ENCODE peak calls at places on chromosomes 13 and 19, in four cellular contexts. G is neural progenitor cell, Z is mammary epithelial cell, F is fibroblast of lung. A is an unnamed sample.

GRCh38 chr13:76148374-76148773 is 512.2 kb downstream of the LMO7 start:
- DNase-seq in G (no peak), F (no peak), Z (no peak), A (no peak)

GRCh38 chr13:110642291-110642981 is 27.1 kb downstream of the NAXD start:
- DNase-seq in F (no peak), Z (no peak), G (no peak), A (no peak)

GRCh38 chr19:30830875-30831274 is 458.7 kb downstream of the ZNF536 start:
- DNase-seq in F (no peak), G (no peak), Z (no peak), A (no peak)

GRCh38 chr13:43874512-43875092 is 4.9 kb downstream of the CCDC122 start:
- DNase-seq in Z (no peak), F (peak; percentile 16), G (no peak), A (no peak)

GRCh38 chr13:63279136-63279535 is 1863.5 kb upstream of the PCDH20 start:
- DNase-seq in Z (no peak), F (no peak), G (no peak), A (no peak)

GRCh38 chr13:43258771-43259170 is 235.4 kb downstream of the DNAJC15 start:
- DNase-seq in F (no peak), G (no peak), Z (peak; percentile 26), A (no peak)

GRCh38 chr13:79966502-79966901 is 374.4 kb downstream of the SPRY2 start:
- DNase-seq in F (no peak), G (no peak), Z (peak; percentile 37), A (no peak)

GRCh38 chr13:24670927-24671326 is 9.3 kb upstream of the ATP12A start:
- DNase-seq in Z (no peak), G (peak; percentile 77), F (peak; percentile 20), A (no peak)

GRCh38 chr19:50925734-50926133 is 14.5 kb upstream of the KLK4 start:
- DNase-seq in G (no peak), Z (peak; percentile 80), F (no peak), A (no peak)

GRCh38 chr13:97120976-97121375 is 101.2 kb upstream of the MBNL2 start:
- DNase-seq in F (no peak), G (no peak), Z (peak; percentile 33), A (no peak)

GRCh38 chr19:18506101-18506534 is 15.8 kb downstream of the ELL start:
- DNase-seq in G (no peak), F (no peak), Z (no peak), A (no peak)

GRCh38 chr19:44700547-44700946 is 1.6 kb downstream of the CEACAM16 start:
- DNase-seq in G (no peak), Z (no peak), F (no peak), A (no peak)

GRCh38 chr13:72137782-72138181 is 270.8 kb upstream of the DACH1 start:
- DNase-seq in G (no peak), F (no peak), Z (no peak), A (peak; percentile 34)

GRCh38 chr13:50845211-50845610 is 1.7 kb upstream of the DLEU7 start:
- DNase-seq in Z (no peak), G (no peak), F (peak; percentile 36), A (no peak)

GRCh38 chr19:19320362-19321142 is at the start of the genes MAU2 and SUGP1:
- DNase-seq in G (peak; percentile 96), F (peak; percentile 86), Z (peak; percentile 90), A (peak; percentile 92)

GRCh38 chr19:33196446-33197193 is 2.5 kb downstream of the LRP3 start:
- DNase-seq in Z (no peak), F (no peak), G (no peak), A (no peak)

GRCh38 chr19:37905936-37906867 is at the start of gene WDR87:
- DNase-seq in F (peak; percentile 24), Z (peak; percentile 31), G (peak; percentile 96), A (no peak)

GRCh38 chr19:21566073-21566472 is 60.7 kb downstream of the ZNF429 start:
- DNase-seq in F (no peak), Z (no peak), G (no peak), A (no peak)

GRCh38 chr19:21571316-21571715 is 65.9 kb downstream of the ZNF429 start:
- DNase-seq in F (no peak), Z (no peak), G (no peak), A (no peak)

GRCh38 chr19:21568816-21569496 is 63.6 kb downstream of the ZNF429 start:
- DNase-seq in F (peak; percentile 92), G (no peak), Z (no peak), A (peak; percentile 79)

GRCh38 chr19:21574607-21575006 is 69.2 kb downstream of the ZNF429 start:
- DNase-seq in F (no peak), Z (no peak), G (no peak), A (no peak)

GRCh38 chr19:21569497-21569870 is 64.1 kb downstream of the ZNF429 start:
- DNase-seq in F (peak; percentile 60), Z (no peak), G (no peak), A (no peak)
- H3K4me3 ChIP-seq in F (no peak overlapping the region), Z (no peak overlapping the region), G (no peak overlapping the region), A (no peak overlapping the region)

GRCh38 chr13:112970552-112971287 is 1.7 kb downstream of the MCF2L start:
- DNase-seq in Z (no peak), G (no peak), F (no peak), A (no peak)

GRCh38 chr13:112971288-112971643 is 2.3 kb downstream of the MCF2L start:
- DNase-seq in F (no peak), Z (no peak), G (no peak), A (no peak)

GRCh38 chr13:112968910-112969691 is at the start of gene MCF2L:
- DNase-seq in G (peak; percentile 68), Z (no peak), F (peak; percentile 25), A (no peak)

GRCh38 chr13:112968380-112968909 is 569 bp upstream of the MCF2L start:
- DNase-seq in F (no peak), Z (no peak), G (peak; percentile 43), A (no peak)

DNA sequence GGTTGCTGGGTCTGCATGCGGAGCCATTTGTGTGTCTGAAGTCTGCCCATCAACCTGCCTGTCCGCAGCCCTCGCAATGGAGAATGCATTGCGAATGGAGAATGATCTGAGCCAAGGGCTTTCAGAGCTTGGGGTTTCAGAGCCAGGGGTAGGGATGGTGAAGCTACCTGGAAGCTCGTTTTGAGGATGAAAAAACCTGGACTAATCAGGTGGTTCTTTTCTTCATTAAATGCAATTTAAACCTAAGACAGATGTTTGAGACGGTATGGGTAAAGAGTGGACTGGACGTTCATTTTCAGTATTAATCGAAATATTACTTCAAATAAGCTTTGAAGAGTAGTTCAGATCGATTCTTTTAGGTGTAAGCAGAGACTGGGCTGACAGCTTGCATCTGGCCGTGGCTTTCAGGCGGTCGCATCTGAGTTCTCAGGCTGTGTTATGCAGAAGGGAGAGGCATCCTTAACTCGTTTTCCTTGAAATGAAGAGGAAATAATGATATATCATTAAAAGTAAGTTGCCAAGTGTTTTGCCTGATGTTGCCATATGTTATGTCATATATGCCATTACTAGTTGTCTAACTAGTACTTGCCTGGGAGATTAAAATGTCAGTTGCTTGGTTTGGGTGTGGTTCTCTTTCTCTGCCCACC is 801 bp downstream of the MCF2L start:
- DNase-seq in Z (no peak), G (no peak), F (no peak), A (no peak)
- H3K4me3 ChIP-seq in Z (no peak overlapping the region), G (peak overlapping the region; percentile 72), F (no peak overlapping the region), A (peak overlapping the region; percentile 67)

GRCh38 chr19:10419200-10419645 is 1.1 kb upstream of the PDE4A start:
- DNase-seq in G (peak; percentile 62), F (peak; percentile 39), Z (no peak), A (no peak)
- H3K4me3 ChIP-seq in G (peak overlapping the region; percentile 59), F (peak overlapping the region; percentile 42), Z (no peak overlapping the region), A (no peak overlapping the region)

DNA sequence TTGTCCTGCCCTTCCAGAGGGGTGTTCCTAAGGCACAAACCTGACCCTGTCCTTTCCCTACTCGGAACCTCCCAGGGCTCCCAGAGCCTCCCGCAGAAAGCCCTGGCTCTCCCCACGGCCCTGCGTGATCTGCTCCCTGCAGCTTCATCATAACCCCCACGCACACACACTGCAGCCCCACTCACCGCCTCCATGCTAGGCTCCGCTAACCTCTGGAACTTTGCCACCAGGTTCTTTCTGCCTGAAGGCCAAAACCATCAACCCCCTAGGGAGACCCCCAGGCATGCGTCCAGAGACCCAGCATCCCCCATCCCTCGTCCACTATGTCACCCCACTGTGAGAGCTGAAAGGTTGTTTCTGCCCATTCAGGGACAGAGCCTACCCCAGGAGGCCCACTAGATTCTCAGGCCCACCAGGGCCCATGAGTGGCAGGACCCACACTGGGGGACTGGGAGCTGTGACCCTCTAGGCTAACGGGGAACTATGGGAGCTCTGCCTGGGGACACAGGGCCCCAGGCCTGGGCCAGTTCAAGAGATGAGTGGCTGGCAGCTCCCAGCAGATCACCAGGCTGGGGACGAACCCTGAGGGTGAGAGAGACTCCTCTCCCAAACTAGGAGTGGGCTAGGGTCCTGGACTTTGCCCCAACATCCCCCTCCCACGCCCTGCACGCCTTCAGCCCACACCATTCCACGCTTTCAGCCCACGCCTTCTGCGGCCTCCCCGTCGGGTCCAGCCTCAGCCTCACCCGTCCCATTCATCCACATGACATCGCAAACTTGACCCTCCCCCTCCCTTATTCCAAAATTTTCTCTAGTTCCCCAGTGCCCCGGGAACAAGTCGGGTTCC is 33.2 kb upstream of the PNMA8B start:
- DNase-seq in G (no peak), Z (no peak), F (no peak), A (no peak)
- H3K4me3 ChIP-seq in G (no peak overlapping the region), Z (no peak overlapping the region), F (no peak overlapping the region), A (no peak overlapping the region)

GRCh38 chr19:40423227-40423566 is 2.6 kb downstream of the SERTAD1 start:
- DNase-seq in Z (no peak), F (no peak), G (no peak), A (no peak)

GRCh38 chr19:40425450-40426287 is at the start of gene SERTAD1:
- DNase-seq in Z (peak; percentile 99), F (peak; percentile 98), G (peak; percentile 100), A (peak; percentile 96)

GRCh38 chr19:40422428-40423226 is 3.2 kb downstream of the SERTAD1 start:
- DNase-seq in Z (no peak), F (no peak), G (no peak), A (no peak)

GRCh38 chr19:40424637-40425449 is 949 bp downstream of the SERTAD1 start:
- DNase-seq in G (peak; percentile 50), F (peak; percentile 23), Z (no peak), A (no peak)

GRCh38 chr19:40423938-40424337 is 1.9 kb downstream of the SERTAD1 start:
- DNase-seq in G (no peak), Z (no peak), F (no peak), A (no peak)
- H3K4me3 ChIP-seq in G (no peak overlapping the region), Z (peak overlapping the region; percentile 83), F (peak overlapping the region; percentile 99), A (no peak overlapping the region)

GRCh38 chr19:42076375-42076944 is 494 bp downstream of the ZNF574 start:
- DNase-seq in Z (no peak), F (no peak), G (no peak), A (no peak)
- H3K4me3 ChIP-seq in Z (peak overlapping the region; percentile 83), F (peak overlapping the region; percentile 67), G (peak overlapping the region; percentile 76), A (peak overlapping the region; percentile 84)

DNA sequence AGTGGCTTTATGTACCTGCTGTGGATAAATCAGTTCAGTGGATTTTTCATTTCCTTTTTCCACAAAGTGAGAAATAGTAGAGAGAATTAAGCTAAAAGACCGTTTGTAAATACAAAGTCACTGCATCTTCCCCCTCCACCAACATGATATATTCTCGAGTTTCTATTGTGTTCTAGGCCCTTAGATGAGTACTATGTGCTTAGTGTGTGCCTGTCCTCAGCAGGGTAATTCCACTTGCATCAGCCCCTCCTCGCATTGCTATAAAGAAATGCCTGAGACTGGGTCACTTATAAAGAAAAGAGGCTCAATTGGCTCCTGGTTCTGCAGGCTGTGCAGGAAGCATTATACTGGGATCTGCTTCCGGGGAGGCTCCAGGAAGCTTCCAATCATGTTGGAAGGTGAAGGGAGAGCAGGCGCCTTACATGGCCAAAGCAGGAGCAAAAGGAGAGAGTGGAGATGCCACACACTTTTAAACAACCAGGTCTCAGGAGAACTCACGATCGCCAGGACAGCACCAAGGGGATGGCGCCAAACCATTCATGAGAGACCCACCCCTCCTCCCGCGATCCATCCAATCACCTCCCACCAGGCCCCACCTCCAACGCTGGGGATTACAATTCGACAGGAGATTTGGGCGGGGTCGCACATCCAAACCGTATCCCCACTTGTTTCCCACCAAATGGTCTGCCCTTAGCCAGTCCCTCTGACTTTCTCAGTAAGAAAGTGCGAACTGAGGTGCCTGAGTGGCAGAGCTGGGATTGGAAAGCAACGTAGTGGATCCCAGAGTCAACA is 102.3 kb upstream of the ABCC4 start:
- DNase-seq in G (peak; percentile 84), F (peak; percentile 6), Z (no peak), A (no peak)
- H3K4me3 ChIP-seq in G (peak overlapping the region; percentile 49), F (peak overlapping the region; percentile 44), Z (peak overlapping the region; percentile 41), A (no peak overlapping the region)